ENCODE peak calls at places on chromosome 5, in ten cellular contexts. One of them, this sample, is unnamed.

GRCh38 chr5:171975262-171975876 is 31.1 kb downstream of the FBXW11 start:
- DNase-seq in NCI-H1105: no peak
- DNase-seq in pons: no peak
- DNase-seq in Caki2: no peak
- DNase-seq in activated naive CD4-positive, alpha-beta T cell treated with anti-CD3 and anti-CD28 coated beads, Interleukin-2, amount 50 U/mL, for 16 hours: no peak
- DNase-seq in adrenal gland: no peak
- DNase-seq in nephron progenitor cell: no peak
- DNase-seq in activated T-helper 1 cell treated with anti-CD3 and anti-CD28 coated beads, Interleukin-12 subunit alpha, Interleukin-12 subunit beta, Interleukin-2, Interleukin-4 antibody, amounts not matched to agents 30 ng/mL and 10 ng/mL and 1 ng/mL, durations not matched to agents 14 hours and 24 hours and 36 hours: no peak
- DNase-seq in brain microvascular endothelial cell: peak
- DNase-seq in activated CD4-positive, CD25-positive, alpha-beta regulatory T cell: no peak
- DNase-seq in this sample: no peak

GRCh38 chr5:73763300-73764032 is 137.5 kb downstream of the ARHGEF28 start:
- DNase-seq in NCI-H1105: no peak
- DNase-seq in pons: no peak
- DNase-seq in Caki2: no peak
- DNase-seq in activated naive CD4-positive, alpha-beta T cell treated with anti-CD3 and anti-CD28 coated beads, Interleukin-2, amount 50 U/mL, for 16 hours: no peak
- DNase-seq in adrenal gland: no peak
- DNase-seq in nephron progenitor cell: no peak
- DNase-seq in activated T-helper 1 cell treated with anti-CD3 and anti-CD28 coated beads, Interleukin-12 subunit alpha, Interleukin-12 subunit beta, Interleukin-2, Interleukin-4 antibody, amounts not matched to agents 30 ng/mL and 10 ng/mL and 1 ng/mL, durations not matched to agents 14 hours and 24 hours and 36 hours: no peak
- DNase-seq in brain microvascular endothelial cell: no peak
- DNase-seq in activated CD4-positive, CD25-positive, alpha-beta regulatory T cell: no peak
- DNase-seq in this sample: no peak

GRCh38 chr5:81420039-81420667 is 26.2 kb upstream of the ACOT12 start:
- DNase-seq in NCI-H1105: no peak
- DNase-seq in pons: peak
- DNase-seq in Caki2: peak
- DNase-seq in activated naive CD4-positive, alpha-beta T cell treated with anti-CD3 and anti-CD28 coated beads, Interleukin-2, amount 50 U/mL, for 16 hours: no peak
- DNase-seq in adrenal gland: no peak
- DNase-seq in nephron progenitor cell: no peak
- DNase-seq in activated T-helper 1 cell treated with anti-CD3 and anti-CD28 coated beads, Interleukin-12 subunit alpha, Interleukin-12 subunit beta, Interleukin-2, Interleukin-4 antibody, amounts not matched to agents 30 ng/mL and 10 ng/mL and 1 ng/mL, durations not matched to agents 14 hours and 24 hours and 36 hours: peak
- DNase-seq in brain microvascular endothelial cell: peak
- DNase-seq in activated CD4-positive, CD25-positive, alpha-beta regulatory T cell: no peak
- DNase-seq in this sample: peak

GRCh38 chr5:57896596-57896995 is 414.0 kb upstream of the ACTBL2 start:
- DNase-seq in NCI-H1105: no peak
- DNase-seq in pons: no peak
- DNase-seq in Caki2: no peak
- DNase-seq in activated naive CD4-positive, alpha-beta T cell treated with anti-CD3 and anti-CD28 coated beads, Interleukin-2, amount 50 U/mL, for 16 hours: no peak
- DNase-seq in adrenal gland: no peak
- DNase-seq in nephron progenitor cell: no peak
- DNase-seq in activated T-helper 1 cell treated with anti-CD3 and anti-CD28 coated beads, Interleukin-12 subunit alpha, Interleukin-12 subunit beta, Interleukin-2, Interleukin-4 antibody, amounts not matched to agents 30 ng/mL and 10 ng/mL and 1 ng/mL, durations not matched to agents 14 hours and 24 hours and 36 hours: no peak
- DNase-seq in brain microvascular endothelial cell: no peak
- DNase-seq in activated CD4-positive, CD25-positive, alpha-beta regulatory T cell: no peak
- DNase-seq in this sample: no peak

GRCh38 chr5:5288236-5288635 is 134.2 kb upstream of the ICE1 start:
- DNase-seq in NCI-H1105: no peak
- DNase-seq in pons: no peak
- DNase-seq in Caki2: no peak
- DNase-seq in activated naive CD4-positive, alpha-beta T cell treated with anti-CD3 and anti-CD28 coated beads, Interleukin-2, amount 50 U/mL, for 16 hours: no peak
- DNase-seq in adrenal gland: no peak
- DNase-seq in nephron progenitor cell: no peak
- DNase-seq in activated T-helper 1 cell treated with anti-CD3 and anti-CD28 coated beads, Interleukin-12 subunit alpha, Interleukin-12 subunit beta, Interleukin-2, Interleukin-4 antibody, amounts not matched to agents 30 ng/mL and 10 ng/mL and 1 ng/mL, durations not matched to agents 14 hours and 24 hours and 36 hours: no peak
- DNase-seq in brain microvascular endothelial cell: peak
- DNase-seq in activated CD4-positive, CD25-positive, alpha-beta regulatory T cell: no peak
- DNase-seq in this sample: no peak

GRCh38 chr5:177513500-177513899 is 3.3 kb downstream of the DDX41 start:
- DNase-seq in NCI-H1105: no peak
- DNase-seq in pons: no peak
- DNase-seq in Caki2: no peak
- DNase-seq in activated naive CD4-positive, alpha-beta T cell treated with anti-CD3 and anti-CD28 coated beads, Interleukin-2, amount 50 U/mL, for 16 hours: no peak
- DNase-seq in adrenal gland: no peak
- DNase-seq in nephron progenitor cell: no peak
- DNase-seq in activated T-helper 1 cell treated with anti-CD3 and anti-CD28 coated beads, Interleukin-12 subunit alpha, Interleukin-12 subunit beta, Interleukin-2, Interleukin-4 antibody, amounts not matched to agents 30 ng/mL and 10 ng/mL and 1 ng/mL, durations not matched to agents 14 hours and 24 hours and 36 hours: no peak
- DNase-seq in brain microvascular endothelial cell: no peak
- DNase-seq in activated CD4-positive, CD25-positive, alpha-beta regulatory T cell: no peak
- DNase-seq in this sample: no peak

GRCh38 chr5:53603009-53603687 is 42.7 kb downstream of the NDUFS4 start:
- DNase-seq in NCI-H1105: no peak
- DNase-seq in pons: peak
- DNase-seq in Caki2: no peak
- DNase-seq in activated naive CD4-positive, alpha-beta T cell treated with anti-CD3 and anti-CD28 coated beads, Interleukin-2, amount 50 U/mL, for 16 hours: no peak
- DNase-seq in adrenal gland: peak
- DNase-seq in nephron progenitor cell: no peak
- DNase-seq in activated T-helper 1 cell treated with anti-CD3 and anti-CD28 coated beads, Interleukin-12 subunit alpha, Interleukin-12 subunit beta, Interleukin-2, Interleukin-4 antibody, amounts not matched to agents 30 ng/mL and 10 ng/mL and 1 ng/mL, durations not matched to agents 14 hours and 24 hours and 36 hours: no peak
- DNase-seq in brain microvascular endothelial cell: no peak
- DNase-seq in activated CD4-positive, CD25-positive, alpha-beta regulatory T cell: no peak
- DNase-seq in this sample: no peak

GRCh38 chr5:168740055-168740820 is 161.1 kb upstream of the PANK3 start:
- DNase-seq in NCI-H1105: no peak
- DNase-seq in pons: no peak
- DNase-seq in Caki2: no peak
- DNase-seq in activated naive CD4-positive, alpha-beta T cell treated with anti-CD3 and anti-CD28 coated beads, Interleukin-2, amount 50 U/mL, for 16 hours: no peak
- DNase-seq in adrenal gland: no peak
- DNase-seq in nephron progenitor cell: no peak
- DNase-seq in activated T-helper 1 cell treated with anti-CD3 and anti-CD28 coated beads, Interleukin-12 subunit alpha, Interleukin-12 subunit beta, Interleukin-2, Interleukin-4 antibody, amounts not matched to agents 30 ng/mL and 10 ng/mL and 1 ng/mL, durations not matched to agents 14 hours and 24 hours and 36 hours: no peak
- DNase-seq in brain microvascular endothelial cell: no peak
- DNase-seq in activated CD4-positive, CD25-positive, alpha-beta regulatory T cell: no peak
- DNase-seq in this sample: no peak

GRCh38 chr5:60143912-60144311 is 250.4 kb upstream of the PDE4D start:
- DNase-seq in NCI-H1105: no peak
- DNase-seq in pons: no peak
- DNase-seq in Caki2: no peak
- DNase-seq in activated naive CD4-positive, alpha-beta T cell treated with anti-CD3 and anti-CD28 coated beads, Interleukin-2, amount 50 U/mL, for 16 hours: no peak
- DNase-seq in adrenal gland: no peak
- DNase-seq in nephron progenitor cell: no peak
- DNase-seq in activated T-helper 1 cell treated with anti-CD3 and anti-CD28 coated beads, Interleukin-12 subunit alpha, Interleukin-12 subunit beta, Interleukin-2, Interleukin-4 antibody, amounts not matched to agents 30 ng/mL and 10 ng/mL and 1 ng/mL, durations not matched to agents 14 hours and 24 hours and 36 hours: no peak
- DNase-seq in brain microvascular endothelial cell: no peak
- DNase-seq in activated CD4-positive, CD25-positive, alpha-beta regulatory T cell: no peak
- DNase-seq in this sample: no peak

GRCh38 chr5:131988601-131989000 is 22.9 kb downstream of the ACSL6 start:
- DNase-seq in NCI-H1105: no peak
- DNase-seq in pons: no peak
- DNase-seq in Caki2: no peak
- DNase-seq in activated naive CD4-positive, alpha-beta T cell treated with anti-CD3 and anti-CD28 coated beads, Interleukin-2, amount 50 U/mL, for 16 hours: no peak
- DNase-seq in adrenal gland: no peak
- DNase-seq in nephron progenitor cell: no peak
- DNase-seq in activated T-helper 1 cell treated with anti-CD3 and anti-CD28 coated beads, Interleukin-12 subunit alpha, Interleukin-12 subunit beta, Interleukin-2, Interleukin-4 antibody, amounts not matched to agents 30 ng/mL and 10 ng/mL and 1 ng/mL, durations not matched to agents 14 hours and 24 hours and 36 hours: no peak
- DNase-seq in brain microvascular endothelial cell: no peak
- DNase-seq in activated CD4-positive, CD25-positive, alpha-beta regulatory T cell: no peak
- DNase-seq in this sample: no peak

GRCh38 chr5:87074934-87075541 is 192.6 kb upstream of the RASA1 start:
- DNase-seq in NCI-H1105: no peak
- DNase-seq in pons: no peak
- DNase-seq in Caki2: no peak
- DNase-seq in activated naive CD4-positive, alpha-beta T cell treated with anti-CD3 and anti-CD28 coated beads, Interleukin-2, amount 50 U/mL, for 16 hours: no peak
- DNase-seq in adrenal gland: no peak
- DNase-seq in nephron progenitor cell: no peak
- DNase-seq in activated T-helper 1 cell treated with anti-CD3 and anti-CD28 coated beads, Interleukin-12 subunit alpha, Interleukin-12 subunit beta, Interleukin-2, Interleukin-4 antibody, amounts not matched to agents 30 ng/mL and 10 ng/mL and 1 ng/mL, durations not matched to agents 14 hours and 24 hours and 36 hours: peak
- DNase-seq in brain microvascular endothelial cell: no peak
- DNase-seq in activated CD4-positive, CD25-positive, alpha-beta regulatory T cell: no peak
- DNase-seq in this sample: no peak

GRCh38 chr5:157867736-157868135 is 8.8 kb upstream of the CLINT1 start:
- DNase-seq in NCI-H1105: no peak
- DNase-seq in pons: no peak
- DNase-seq in Caki2: no peak
- DNase-seq in activated naive CD4-positive, alpha-beta T cell treated with anti-CD3 and anti-CD28 coated beads, Interleukin-2, amount 50 U/mL, for 16 hours: no peak
- DNase-seq in adrenal gland: no peak
- DNase-seq in nephron progenitor cell: no peak
- DNase-seq in activated T-helper 1 cell treated with anti-CD3 and anti-CD28 coated beads, Interleukin-12 subunit alpha, Interleukin-12 subunit beta, Interleukin-2, Interleukin-4 antibody, amounts not matched to agents 30 ng/mL and 10 ng/mL and 1 ng/mL, durations not matched to agents 14 hours and 24 hours and 36 hours: no peak
- DNase-seq in brain microvascular endothelial cell: no peak
- DNase-seq in activated CD4-positive, CD25-positive, alpha-beta regulatory T cell: no peak
- DNase-seq in this sample: no peak

GRCh38 chr5:74630387-74631087 is 10.0 kb downstream of the ENC1 start:
- DNase-seq in NCI-H1105: no peak
- DNase-seq in pons: no peak
- DNase-seq in Caki2: peak
- DNase-seq in activated naive CD4-positive, alpha-beta T cell treated with anti-CD3 and anti-CD28 coated beads, Interleukin-2, amount 50 U/mL, for 16 hours: no peak
- DNase-seq in adrenal gland: peak
- DNase-seq in nephron progenitor cell: no peak
- DNase-seq in activated T-helper 1 cell treated with anti-CD3 and anti-CD28 coated beads, Interleukin-12 subunit alpha, Interleukin-12 subunit beta, Interleukin-2, Interleukin-4 antibody, amounts not matched to agents 30 ng/mL and 10 ng/mL and 1 ng/mL, durations not matched to agents 14 hours and 24 hours and 36 hours: no peak
- DNase-seq in brain microvascular endothelial cell: peak
- DNase-seq in activated CD4-positive, CD25-positive, alpha-beta regulatory T cell: no peak
- DNase-seq in this sample: no peak

GRCh38 chr5:177085985-177086917 is at the start of gene FGFR4:
- DNase-seq in NCI-H1105: peak
- DNase-seq in pons: no peak
- DNase-seq in Caki2: peak
- DNase-seq in activated naive CD4-positive, alpha-beta T cell treated with anti-CD3 and anti-CD28 coated beads, Interleukin-2, amount 50 U/mL, for 16 hours: peak
- DNase-seq in adrenal gland: peak
- DNase-seq in nephron progenitor cell: peak
- DNase-seq in activated T-helper 1 cell treated with anti-CD3 and anti-CD28 coated beads, Interleukin-12 subunit alpha, Interleukin-12 subunit beta, Interleukin-2, Interleukin-4 antibody, amounts not matched to agents 30 ng/mL and 10 ng/mL and 1 ng/mL, durations not matched to agents 14 hours and 24 hours and 36 hours: peak
- DNase-seq in brain microvascular endothelial cell: peak
- DNase-seq in activated CD4-positive, CD25-positive, alpha-beta regulatory T cell: peak
- DNase-seq in this sample: no peak

This sample was measured in kidney epithelial cell.